ENCODE peak calls at places on chromosome 12, in six cellular contexts. F is cardiac muscle cell; X is CD8-positive, alpha-beta memory T cell; O is adipocyte; T is sigmoid colon; H is A549. W is an unnamed sample.

GRCh38 chr12:12007713-12008231 is 63.0 kb upstream of the BCL2L14 start:
- DNase-seq in F (no peak), X (no peak), O (no peak), T (no peak), H (no peak), W (no peak)

GRCh38 chr12:107551434-107551833 is 134.2 kb upstream of the PWP1 start:
- DNase-seq in F (no peak), X (no peak), O (no peak), T (no peak), H (no peak), W (no peak)

GRCh38 chr12:59031313-59031712 is 111.0 kb upstream of the LRIG3 start:
- DNase-seq in F (no peak), X (no peak), O (no peak), T (no peak), H (no peak), W (no peak)

GRCh38 chr12:4821000-4821399 is 88.7 kb upstream of the KCNA1 start:
- DNase-seq in F (no peak), X (no peak), O (no peak), T (no peak), H (no peak), W (no peak)

GRCh38 chr12:24742378-24742777 is 206.5 kb downstream of the BCAT1 start:
- DNase-seq in F (no peak), X (no peak), O (no peak), T (no peak), H (no peak), W (no peak)

GRCh38 chr12:124390442-124391116 is 95.7 kb downstream of the RFLNA start:
- DNase-seq in F (peak; percentile 82), X (no peak), O (peak; percentile 85), T (peak; percentile 89), H (peak; percentile 77), W (no peak)

GRCh38 chr12:9761407-9761736 is 671 bp upstream of the CD69 start:
- DNase-seq in F (no peak), X (no peak), O (no peak), T (no peak), H (no peak), W (no peak)

GRCh38 chr12:62720661-62721330 is 214.2 kb downstream of the PPM1H start:
- DNase-seq in F (peak; percentile 63), X (no peak), O (peak; percentile 56), T (no peak), H (no peak), W (no peak)

GRCh38 chr12:30301291-30301690 is 394.4 kb downstream of the IPO8 start:
- DNase-seq in F (no peak), X (no peak), O (no peak), T (no peak), H (no peak), W (no peak)

GRCh38 chr12:6231359-6232268 is 31.4 kb downstream of the CD9 start:
- DNase-seq in F (no peak), X (no peak), O (peak; percentile 28), T (no peak), H (no peak), W (no peak)

DNA sequence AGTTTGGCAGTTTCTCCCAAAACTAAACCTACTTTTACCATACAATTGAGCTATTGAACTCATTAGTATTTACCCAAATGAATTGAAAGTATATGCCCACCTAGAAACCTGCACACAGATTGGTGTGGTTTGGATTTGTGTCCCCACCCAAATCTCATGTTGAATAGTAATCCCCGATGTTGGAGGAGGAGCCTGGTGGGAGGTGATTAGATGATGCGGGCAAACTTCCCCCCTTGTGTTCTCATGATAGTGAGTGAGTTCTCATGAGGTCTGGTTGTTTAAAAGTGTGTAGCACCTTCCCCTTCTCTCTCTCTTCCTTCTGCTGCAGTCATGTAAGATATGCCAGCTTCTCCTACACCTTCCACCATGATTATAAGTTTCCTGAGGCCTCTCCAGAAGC is 4.0 kb upstream of the KRT6C start:
- DNase-seq in F (no peak), X (no peak), O (no peak), T (no peak), H (no peak), W (no peak)
- H3K9me3 ChIP-seq in F (no peaks in the 10 kb centered on the region), X (no peaks in the 10 kb centered on the region), O (peaks cover 24% of the 10 kb centered on the region), T (no peaks in the 10 kb centered on the region), H (no peaks in the 10 kb centered on the region), W (no peaks in the 10 kb centered on the region)

DNA sequence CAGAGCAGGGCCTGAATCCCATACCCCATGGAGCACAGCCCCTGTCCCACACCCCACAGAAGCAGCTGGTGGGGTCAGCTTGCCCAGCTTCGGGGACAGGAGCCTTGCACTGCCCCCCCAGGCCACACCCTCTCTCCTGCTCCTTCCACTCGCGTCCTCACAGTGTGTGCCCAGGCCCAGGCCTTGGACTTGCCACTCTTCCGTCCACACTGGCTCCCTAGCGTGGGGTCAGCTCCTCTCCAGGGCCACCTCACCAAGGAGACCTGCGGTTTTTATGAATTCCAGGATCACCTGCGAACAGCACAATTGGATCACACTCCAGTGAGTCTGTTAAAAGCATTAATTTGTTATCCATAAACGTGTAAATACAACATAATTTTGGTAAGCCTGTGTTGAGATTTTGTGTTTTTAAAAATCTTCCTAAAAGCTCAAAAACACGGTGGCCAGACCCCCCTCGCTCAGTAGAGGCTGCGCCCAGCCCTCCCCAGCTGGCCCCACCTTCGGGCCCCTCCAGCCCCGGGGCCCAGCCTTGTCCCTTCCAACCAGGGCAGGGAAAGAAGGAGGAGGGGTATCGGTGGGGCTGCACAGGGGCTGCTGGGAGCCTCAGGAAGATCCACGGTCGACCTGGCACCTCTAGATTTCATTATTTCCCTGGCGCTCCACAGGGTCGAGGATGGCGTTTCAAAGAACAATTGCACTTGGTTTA is 12.0 kb downstream of the GALNT9 start:
- DNase-seq in F (no peak), X (no peak), O (no peak), T (no peak), H (no peak), W (no peak)
- H3K9me3 ChIP-seq in F (no peaks in the 10 kb centered on the region), X (no peaks in the 10 kb centered on the region), O (peaks cover 4% of the 10 kb centered on the region), T (no peaks in the 10 kb centered on the region), H (no peaks in the 10 kb centered on the region), W (peaks cover 45% of the 10 kb centered on the region)

DNA sequence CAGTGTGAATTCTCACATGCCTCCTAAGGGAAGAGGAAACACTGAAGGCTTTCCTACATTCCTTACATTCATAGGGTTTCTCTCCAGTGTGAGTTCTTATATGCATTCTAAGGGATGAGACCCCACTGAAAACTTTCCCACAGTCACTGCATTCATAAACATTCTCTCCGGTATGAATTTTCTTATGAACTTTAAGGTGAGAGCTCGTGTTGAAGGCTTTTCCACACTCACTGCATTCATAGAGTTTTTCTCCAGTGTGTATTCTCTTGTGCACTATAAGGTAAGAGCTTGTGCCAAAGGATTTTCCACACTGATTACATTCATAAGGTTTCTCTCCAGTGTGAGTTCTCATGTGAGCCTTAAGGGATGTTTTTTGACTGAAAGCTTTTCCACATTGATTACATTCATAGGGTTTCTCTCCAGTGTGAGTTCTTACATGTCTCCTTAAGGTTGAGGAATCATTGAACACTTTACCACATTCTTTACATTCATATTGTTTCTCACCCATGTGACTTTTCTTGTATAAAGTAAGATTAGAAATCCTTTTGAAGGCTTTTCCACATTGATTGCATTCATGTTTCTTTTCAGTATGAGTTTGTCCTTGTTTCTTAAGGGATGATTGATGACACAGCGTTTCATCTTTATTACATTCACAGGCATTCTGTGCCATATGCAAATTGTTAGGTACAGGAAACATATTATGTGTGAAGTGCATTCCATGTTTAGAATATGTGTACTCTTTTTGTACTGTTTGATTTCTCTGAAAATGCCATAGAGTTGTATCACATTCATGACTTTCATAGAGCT is 9.5 kb downstream of the ZNF891 start:
- DNase-seq in F (no peak), X (no peak), O (no peak), T (no peak), H (no peak), W (no peak)
- H3K9me3 ChIP-seq in F (peaks cover 21% of the 10 kb centered on the region), X (peaks cover 87% of the 10 kb centered on the region), O (peaks cover 100% of the 10 kb centered on the region), T (peaks cover 95% of the 10 kb centered on the region), H (peaks cover 100% of the 10 kb centered on the region), W (peaks cover 39% of the 10 kb centered on the region)

DNA sequence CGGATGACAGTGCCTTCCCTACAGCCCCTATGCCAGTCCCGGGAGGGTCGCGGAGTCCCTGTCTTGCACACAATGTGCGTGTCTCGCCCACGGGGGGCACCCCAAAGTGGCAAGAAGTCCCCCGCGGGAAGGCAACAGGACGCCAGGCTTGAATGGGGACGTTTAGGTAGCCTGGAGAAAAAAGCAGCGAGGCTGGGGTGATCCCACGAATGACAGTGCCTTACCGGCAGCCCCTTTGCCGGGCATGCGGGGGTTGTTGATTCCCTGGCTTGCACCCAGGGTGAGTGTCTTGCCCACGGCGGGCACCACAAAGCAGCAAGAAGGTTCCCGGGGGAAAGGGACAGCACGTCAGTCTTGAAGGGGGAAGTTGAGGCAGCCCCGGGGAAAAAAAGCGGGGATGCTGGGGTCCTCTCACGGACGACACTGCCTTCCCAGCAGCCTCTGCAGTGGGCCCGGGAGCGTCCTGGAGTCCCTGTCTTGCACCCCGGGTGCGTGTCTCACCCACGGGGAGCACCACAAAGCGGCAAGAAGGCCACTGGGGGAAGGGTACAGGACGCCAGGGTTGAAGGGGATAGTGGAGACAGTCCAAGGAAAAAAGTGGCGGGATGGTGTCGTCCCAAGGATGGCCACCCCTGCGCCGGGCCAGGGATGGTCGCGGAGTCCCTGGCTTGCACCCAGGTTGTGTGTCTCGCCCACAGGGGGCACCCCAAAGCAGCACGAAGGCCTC is 156.8 kb upstream of the ALG10B start:
- DNase-seq in F (no peak), X (no peak), O (no peak), T (no peak), H (no peak), W (no peak)
- H3K9me3 ChIP-seq in F (no peaks in the 10 kb centered on the region), X (no peaks in the 10 kb centered on the region), O (no peaks in the 10 kb centered on the region), T (no peaks in the 10 kb centered on the region), H (no peaks in the 10 kb centered on the region), W (peaks cover 90% of the 10 kb centered on the region)

DNA sequence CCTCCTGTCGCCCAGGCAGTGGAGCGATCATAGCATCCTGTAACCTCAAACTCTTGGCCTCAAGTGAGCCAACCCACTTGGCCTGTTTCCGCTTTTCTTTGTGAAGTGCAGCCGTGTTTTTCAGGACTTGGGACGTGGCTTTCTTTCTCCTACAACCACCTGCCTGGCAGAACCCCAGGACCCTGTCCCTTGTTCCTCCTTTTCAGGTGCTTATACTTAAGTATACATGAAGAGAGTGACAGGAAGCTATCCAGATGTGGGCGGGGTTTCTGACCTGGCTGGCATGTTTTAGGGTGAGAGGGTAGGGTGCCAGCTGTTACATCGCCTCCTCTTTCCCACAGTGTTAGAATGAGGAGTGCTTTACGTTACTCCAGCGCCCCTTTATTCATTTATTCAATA is 684 bp downstream of the ZNF140 start:
- DNase-seq in F (no peak), X (no peak), O (no peak), T (no peak), H (no peak), W (no peak)
- H3K9me3 ChIP-seq in F (no peaks in the 10 kb centered on the region), X (peaks cover 59% of the 10 kb centered on the region), O (peaks cover 74% of the 10 kb centered on the region), T (peaks cover 63% of the 10 kb centered on the region), H (peaks cover 90% of the 10 kb centered on the region), W (peaks cover 71% of the 10 kb centered on the region)

GRCh38 chr12:34372003-34372402 is 349.7 kb downstream of the ALG10 start:
- DNase-seq in F (no peak), X (no peak), O (no peak), T (no peak), H (no peak), W (no peak)

GRCh38 chr12:34373926-34374325 is 351.6 kb downstream of the ALG10 start:
- DNase-seq in F (no peak), X (no peak), O (no peak), T (no peak), H (no peak), W (no peak)

GRCh38 chr12:34371050-34371449 is 348.8 kb downstream of the ALG10 start:
- DNase-seq in F (no peak), X (no peak), O (no peak), T (no peak), H (no peak), W (no peak)

GRCh38 chr12:34363050-34363673 is 340.9 kb downstream of the ALG10 start:
- DNase-seq in F (no peak), X (no peak), O (no peak), T (no peak), H (peak; percentile 74), W (no peak)

GRCh38 chr12:34368079-34368478 is 345.8 kb downstream of the ALG10 start:
- DNase-seq in F (no peak), X (no peak), O (no peak), T (no peak), H (no peak), W (no peak)
- H3K9me3 ChIP-seq in F (no peaks in the 10 kb centered on the region), X (no peaks in the 10 kb centered on the region), O (no peaks in the 10 kb centered on the region), T (peaks cover 20% of the 10 kb centered on the region), H (no peaks in the 10 kb centered on the region), W (peaks cover 100% of the 10 kb centered on the region)